ENCODE peak calls at places on chromosomes 11 and 22, in four cellular contexts. F is esophagus muscularis mucosa, I is thoracic aorta, B is upper lobe of right lung. S is an unnamed sample.

GRCh38 chr11:72814831-72815618 is 814 bp downstream of the ATG16L2 start:
- DNase-seq in I (no peak), B (peak), F (no peak), S (no peak)

GRCh38 chr22:31210830-31211503 is 1.1 kb upstream of the LIMK2 start:
- DNase-seq in F (no peak), B (no peak), I (no peak), S (no peak)

GRCh38 chr22:44738347-44738715 is 14.0 kb upstream of the ARHGAP8 start:
- DNase-seq in I (no peak), F (no peak), B (no peak), S (no peak)

GRCh38 chr11:133384731-133385130 is 147.6 kb downstream of the OPCML start:
- DNase-seq in I (no peak), F (peak), B (no peak), S (no peak)

GRCh38 chr11:71124127-71124526 is 128.2 kb downstream of the SHANK2 start:
- DNase-seq in F (no peak), I (no peak), B (no peak), S (no peak)

GRCh38 chr11:8006349-8006977 is 19.3 kb downstream of the EIF3F start:
- DNase-seq in F (peak), B (no peak), I (no peak), S (peak)

GRCh38 chr11:69165775-69166174 is 10.0 kb downstream of the SMIM38 start:
- DNase-seq in F (no peak), B (no peak), I (no peak), S (no peak)

GRCh38 chr11:121134758-121135312 is 33.8 kb downstream of the TECTA start:
- DNase-seq in B (no peak), F (no peak), I (no peak), S (no peak)

GRCh38 chr22:40237788-40238424 is 60.2 kb downstream of the TNRC6B start:
- DNase-seq in F (no peak), I (no peak), B (no peak), S (no peak)

GRCh38 chr22:27394806-27395404 is 406.7 kb downstream of the MN1 start:
- DNase-seq in F (no peak), I (no peak), B (no peak), S (no peak)

GRCh38 chr11:128828350-128828749 is 38.7 kb downstream of the KCNJ1 start:
- DNase-seq in B (no peak), I (no peak), F (no peak), S (no peak)

GRCh38 chr22:48244388-48245118 is 1482.1 kb downstream of the TBC1D22A start:
- DNase-seq in F (no peak), I (no peak), B (peak), S (no peak)

GRCh38 chr11:24932110-24933000 is 435.5 kb downstream of the LUZP2 start:
- DNase-seq in F (no peak), B (no peak), I (no peak), S (no peak)

GRCh38 chr11:47369676-47370075 is 8.7 kb downstream of the SPI1 start:
- DNase-seq in B (no peak), I (no peak), F (no peak), S (no peak)

GRCh38 chr11:79331251-79331901 is 109.5 kb downstream of the TENM4 start:
- DNase-seq in B (no peak), F (no peak), I (no peak), S (no peak)

GRCh38 chr11:128892866-128893565 is 1.9 kb downstream of the KCNJ5 start:
- DNase-seq in B (no peak), F (no peak), I (no peak), S (peak)

GRCh38 chr11:79087238-79087956 is 353.4 kb downstream of the TENM4 start:
- DNase-seq in B (no peak), I (no peak), F (no peak), S (no peak)

GRCh38 chr11:26847459-26847858 is 125.6 kb upstream of the SLC5A12 start:
- DNase-seq in B (no peak), F (no peak), I (peak), S (peak)

GRCh38 chr11:112421854-112422253 is 161.2 kb upstream of the PLET1 start:
- DNase-seq in F (no peak), I (no peak), B (no peak), S (no peak)

GRCh38 chr11:1239596-1240205 is 16.8 kb downstream of the MUC5B start:
- DNase-seq in B (no peak), F (no peak), I (no peak), S (no peak)

GRCh38 chr22:36374603-36375024 is 13.2 kb downstream of the MYH9 start:
- DNase-seq in I (no peak), F (no peak), B (no peak), S (no peak)

GRCh38 chr11:64023731-64024710 is 11.7 kb upstream of the FLRT1 start:
- DNase-seq in I (no peak), B (no peak), F (no peak), S (no peak)
- H3K27ac ChIP-seq in I (no peak), B (no peak), F (no peak), S (no peak)

GRCh38 chr11:118922745-118923627 is 2.7 kb downstream of the BCL9L start:
- DNase-seq in F (no peak), B (no peak), I (no peak), S (peak)
- TF ChIP-seq CTCF in F (no peak), B (no peak), I (no peak), S (no peak)

DNA sequence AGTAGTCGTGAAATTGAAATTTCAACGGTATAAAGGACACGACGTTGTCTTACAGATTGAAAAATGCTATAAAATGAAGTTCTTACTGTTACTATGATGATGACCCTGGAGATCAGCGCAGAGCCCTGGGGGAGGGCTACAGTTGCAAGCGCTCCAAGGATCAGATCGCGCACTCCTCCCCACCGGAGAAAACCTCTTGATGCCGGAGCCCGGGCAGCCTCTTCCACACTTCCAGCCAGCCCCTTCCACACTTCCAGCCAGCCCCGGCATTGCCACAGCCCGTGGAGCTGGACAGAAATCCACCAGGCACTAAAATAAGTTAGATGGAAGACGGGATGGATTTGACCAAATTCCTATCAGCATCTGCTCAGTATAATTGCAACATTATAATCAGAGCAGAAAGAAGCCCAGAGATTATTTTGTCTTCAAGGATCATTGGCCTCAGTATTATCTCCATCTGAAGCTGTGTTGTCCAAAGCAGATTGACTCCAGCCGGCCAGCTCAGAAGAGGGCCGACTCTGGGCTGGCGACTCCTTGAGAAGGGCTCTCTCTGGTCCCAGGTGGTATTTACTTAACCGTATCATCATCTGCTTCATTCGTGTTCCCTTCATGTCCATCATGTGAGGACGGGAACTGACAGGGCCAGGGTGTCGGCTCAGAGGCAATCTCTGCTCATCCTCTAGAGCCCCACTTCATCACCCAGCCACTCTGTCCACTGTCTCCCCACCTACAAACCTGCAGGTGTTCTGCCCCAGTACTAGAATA is 777 bp upstream of the MICAL3 start:
- DNase-seq in B (no peak), I (no peak), F (no peak), S (no peak)
- H3K4me3 ChIP-seq in B (peak), I (peak), F (peak), S (peak)

GRCh38 chr11:76280882-76281557 is 74.7 kb upstream of the WNT11 start:
- DNase-seq in B (no peak), I (no peak), F (no peak), S (no peak)
- H3K27ac ChIP-seq in B (no peak), I (no peak), F (no peak), S (no peak)

DNA sequence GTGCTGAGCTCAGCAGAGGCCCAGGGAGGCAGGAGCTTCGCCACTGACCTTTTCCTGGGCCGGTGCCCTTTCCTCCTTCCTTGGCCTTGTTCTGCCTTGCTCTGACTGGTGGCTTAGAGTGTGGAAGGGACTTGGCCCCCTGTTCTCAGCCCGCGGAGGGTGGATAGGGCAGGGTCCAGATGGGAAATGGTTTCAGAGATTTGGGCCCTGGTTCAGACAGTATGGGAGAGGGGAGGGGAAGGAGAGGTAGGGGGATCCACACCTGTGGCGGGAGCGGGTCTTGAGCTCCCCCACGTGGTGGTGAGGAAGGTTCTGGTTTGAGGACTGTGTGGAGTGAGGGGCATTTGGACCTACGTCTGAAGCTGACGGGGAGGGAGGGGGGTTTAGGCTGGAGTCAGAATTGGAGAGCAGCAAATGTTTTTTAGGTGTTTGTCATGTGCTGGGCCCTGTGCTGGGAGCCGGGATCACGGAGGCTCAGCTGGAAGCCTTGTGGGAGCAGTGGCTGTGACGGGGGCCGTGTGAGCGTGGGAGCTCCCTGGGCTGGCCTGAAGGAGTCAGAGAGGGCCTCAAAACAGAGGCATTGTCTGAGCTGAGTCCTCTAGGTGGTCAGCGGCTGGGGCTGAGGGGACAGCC is 27.2 kb downstream of the SHANK3 start:
- DNase-seq in B (peak), I (no peak), F (no peak), S (peak)
- TF ChIP-seq CTCF in B (no peak), I (no peak), F (no peak), S (no peak)